ENCODE peak calls at places on chromosomes 1 and 21, in eight cellular contexts. One of them, this sample, is unnamed.

GRCh38 chr1:41508290-41508689 is 23.8 kb upstream of the EDN2 start:
- DNase-seq in fibroblast of lung: no peak
- DNase-seq in ascending aorta: no peak
- DNase-seq in tibial nerve: no peak
- DNase-seq in fibroblast of the aortic adventitia: no peak
- DNase-seq in H1: no peak
- DNase-seq in A549: no peak
- DNase-seq in DND-41: no peak
- DNase-seq in this sample: no peak

GRCh38 chr21:19922122-19922521 is 1076.1 kb upstream of the NCAM2 start:
- DNase-seq in tibial nerve: no peak
- DNase-seq in DND-41: no peak
- DNase-seq in fibroblast of the aortic adventitia: no peak
- DNase-seq in H1: no peak
- DNase-seq in A549: no peak
- DNase-seq in fibroblast of lung: no peak
- DNase-seq in ascending aorta: no peak
- DNase-seq in this sample: no peak

GRCh38 chr1:59707216-59707615 is 107.5 kb upstream of the HOOK1 start:
- DNase-seq in DND-41: no peak
- DNase-seq in ascending aorta: peak
- DNase-seq in fibroblast of the aortic adventitia: peak
- DNase-seq in A549: peak
- DNase-seq in H1: no peak
- DNase-seq in fibroblast of lung: peak
- DNase-seq in tibial nerve: no peak
- DNase-seq in this sample: peak

GRCh38 chr1:234957330-234958065 is 171.1 kb downstream of the TOMM20 start:
- DNase-seq in A549: peak
- DNase-seq in fibroblast of the aortic adventitia: peak
- DNase-seq in tibial nerve: no peak
- DNase-seq in H1: peak
- DNase-seq in ascending aorta: no peak
- DNase-seq in fibroblast of lung: peak
- DNase-seq in DND-41: no peak
- DNase-seq in this sample: peak

GRCh38 chr1:90730247-90731022 is 13.3 kb upstream of the BARHL2 start:
- DNase-seq in fibroblast of lung: no peak
- DNase-seq in fibroblast of the aortic adventitia: peak
- DNase-seq in DND-41: no peak
- DNase-seq in tibial nerve: no peak
- DNase-seq in ascending aorta: no peak
- DNase-seq in H1: no peak
- DNase-seq in A549: no peak
- DNase-seq in this sample: peak

GRCh38 chr1:203559523-203559922 is 65.6 kb downstream of the OPTC start:
- DNase-seq in fibroblast of lung: peak
- DNase-seq in tibial nerve: no peak
- DNase-seq in ascending aorta: peak
- DNase-seq in DND-41: no peak
- DNase-seq in A549: no peak
- DNase-seq in fibroblast of the aortic adventitia: peak
- DNase-seq in H1: no peak
- DNase-seq in this sample: peak

GRCh38 chr1:179190861-179191260 is 38.6 kb downstream of the ABL2 start:
- DNase-seq in tibial nerve: no peak
- DNase-seq in A549: no peak
- DNase-seq in fibroblast of the aortic adventitia: peak
- DNase-seq in ascending aorta: no peak
- DNase-seq in fibroblast of lung: no peak
- DNase-seq in DND-41: no peak
- DNase-seq in H1: no peak
- DNase-seq in this sample: no peak

GRCh38 chr1:189606795-189607476 is 870.7 kb downstream of the BRINP3 start:
- DNase-seq in tibial nerve: no peak
- DNase-seq in fibroblast of lung: peak
- DNase-seq in fibroblast of the aortic adventitia: peak
- DNase-seq in H1: no peak
- DNase-seq in A549: peak
- DNase-seq in DND-41: no peak
- DNase-seq in ascending aorta: no peak
- DNase-seq in this sample: peak

GRCh38 chr21:36910581-36911307 is 55.7 kb downstream of the HLCS start:
- DNase-seq in fibroblast of lung: peak
- DNase-seq in H1: no peak
- DNase-seq in tibial nerve: no peak
- DNase-seq in DND-41: no peak
- DNase-seq in ascending aorta: no peak
- DNase-seq in A549: peak
- DNase-seq in fibroblast of the aortic adventitia: peak
- DNase-seq in this sample: peak

GRCh38 chr1:53025034-53025777 is 36.8 kb upstream of the PODN start:
- DNase-seq in tibial nerve: peak
- DNase-seq in DND-41: no peak
- DNase-seq in ascending aorta: no peak
- DNase-seq in H1: no peak
- DNase-seq in fibroblast of lung: peak
- DNase-seq in fibroblast of the aortic adventitia: peak
- DNase-seq in A549: peak
- DNase-seq in this sample: peak

GRCh38 chr1:205515781-205516253 is 11.3 kb downstream of the CDK18 start:
- DNase-seq in tibial nerve: no peak
- DNase-seq in ascending aorta: no peak
- DNase-seq in fibroblast of lung: no peak
- DNase-seq in DND-41: no peak
- DNase-seq in A549: no peak
- DNase-seq in H1: no peak
- DNase-seq in fibroblast of the aortic adventitia: peak
- DNase-seq in this sample: no peak

GRCh38 chr1:61588736-61589381 is 136.1 kb downstream of the TM2D1 start:
- DNase-seq in fibroblast of lung: peak
- DNase-seq in A549: peak
- DNase-seq in tibial nerve: no peak
- DNase-seq in H1: peak
- DNase-seq in fibroblast of the aortic adventitia: peak
- DNase-seq in ascending aorta: no peak
- DNase-seq in DND-41: peak
- DNase-seq in this sample: peak

GRCh38 chr1:36223373-36223995 is 759 bp upstream of the THRAP3 start:
- DNase-seq in tibial nerve: no peak
- DNase-seq in fibroblast of the aortic adventitia: peak
- DNase-seq in H1: no peak
- DNase-seq in ascending aorta: no peak
- DNase-seq in fibroblast of lung: peak
- DNase-seq in DND-41: peak
- DNase-seq in A549: peak
- DNase-seq in this sample: peak

GRCh38 chr1:93437976-93438605 is 9.8 kb upstream of the FNBP1L start:
- DNase-seq in A549: peak
- DNase-seq in fibroblast of lung: peak
- DNase-seq in ascending aorta: no peak
- DNase-seq in H1: no peak
- DNase-seq in tibial nerve: no peak
- DNase-seq in DND-41: no peak
- DNase-seq in fibroblast of the aortic adventitia: peak
- DNase-seq in this sample: peak

GRCh38 chr1:218351617-218352438 is 6.7 kb downstream of the TGFB2 start:
- DNase-seq in tibial nerve: no peak
- DNase-seq in DND-41: peak
- DNase-seq in fibroblast of the aortic adventitia: peak
- DNase-seq in ascending aorta: no peak
- DNase-seq in fibroblast of lung: peak
- DNase-seq in A549: peak
- DNase-seq in H1: no peak
- DNase-seq in this sample: no peak

GRCh38 chr1:33390550-33390949 is 40.3 kb downstream of the PHC2 start:
- DNase-seq in tibial nerve: no peak
- DNase-seq in ascending aorta: no peak
- DNase-seq in H1: no peak
- DNase-seq in DND-41: no peak
- DNase-seq in A549: no peak
- DNase-seq in fibroblast of the aortic adventitia: peak
- DNase-seq in fibroblast of lung: peak
- DNase-seq in this sample: peak

GRCh38 chr1:226092955-226093354 is 30.4 kb downstream of the H3-3A start:
- DNase-seq in tibial nerve: no peak
- DNase-seq in A549: no peak
- DNase-seq in DND-41: no peak
- DNase-seq in fibroblast of the aortic adventitia: peak
- DNase-seq in ascending aorta: no peak
- DNase-seq in H1: no peak
- DNase-seq in fibroblast of lung: no peak
- DNase-seq in this sample: peak

GRCh38 chr1:54227836-54228435 is 28.0 kb downstream of the MRPL37 start:
- DNase-seq in ascending aorta: no peak
- DNase-seq in A549: no peak
- DNase-seq in fibroblast of lung: no peak
- DNase-seq in tibial nerve: no peak
- DNase-seq in DND-41: no peak
- DNase-seq in fibroblast of the aortic adventitia: no peak
- DNase-seq in H1: no peak
- DNase-seq in this sample: no peak

GRCh38 chr1:92480813-92481597 is 5.7 kb downstream of the GFI1 start:
- DNase-seq in DND-41: no peak
- DNase-seq in H1: no peak
- DNase-seq in fibroblast of the aortic adventitia: no peak
- DNase-seq in fibroblast of lung: no peak
- DNase-seq in tibial nerve: no peak
- DNase-seq in ascending aorta: no peak
- DNase-seq in A549: no peak
- DNase-seq in this sample: peak

GRCh38 chr1:211534545-211535291 is 42.8 kb upstream of the RD3 start:
- DNase-seq in tibial nerve: no peak
- DNase-seq in H1: no peak
- DNase-seq in A549: no peak
- DNase-seq in ascending aorta: no peak
- DNase-seq in fibroblast of lung: no peak
- DNase-seq in DND-41: no peak
- DNase-seq in fibroblast of the aortic adventitia: no peak
- DNase-seq in this sample: no peak

GRCh38 chr1:199954701-199955100 is 72.8 kb upstream of the NR5A2 start:
- DNase-seq in fibroblast of lung: no peak
- DNase-seq in tibial nerve: no peak
- DNase-seq in DND-41: peak
- DNase-seq in H1: no peak
- DNase-seq in fibroblast of the aortic adventitia: no peak
- DNase-seq in ascending aorta: no peak
- DNase-seq in A549: peak
- DNase-seq in this sample: no peak

DNA sequence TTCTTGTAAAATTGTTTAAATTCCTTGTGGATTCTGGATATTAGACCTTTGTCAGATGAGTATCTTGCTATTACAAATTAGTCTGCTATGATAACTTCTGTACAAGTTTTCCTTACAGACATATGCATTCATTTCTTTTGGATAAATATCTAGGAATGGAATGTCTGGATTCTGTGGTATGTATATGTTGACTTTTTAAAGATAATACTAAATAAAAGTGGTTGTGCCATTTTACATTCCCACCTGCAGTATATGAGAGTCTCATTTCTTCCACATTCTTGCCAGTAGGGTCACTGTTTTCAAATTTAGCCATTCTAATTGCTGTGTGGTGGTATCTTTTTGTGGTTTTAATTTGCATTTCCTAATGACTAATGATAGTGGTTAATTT is 53.9 kb downstream of the SYDE2 start:
- DNase-seq in ascending aorta: no peak
- DNase-seq in tibial nerve: no peak
- DNase-seq in A549: no peak
- DNase-seq in fibroblast of the aortic adventitia: peak
- DNase-seq in fibroblast of lung: peak
- DNase-seq in DND-41: no peak
- DNase-seq in H1: no peak
- DNase-seq in this sample: no peak
- TF ChIP-seq CTCF in ascending aorta: no peak
- TF ChIP-seq CTCF in tibial nerve: no peak
- TF ChIP-seq CTCF in A549: no peak
- TF ChIP-seq CTCF in fibroblast of the aortic adventitia: peak
- TF ChIP-seq CTCF in fibroblast of lung: no peak
- TF ChIP-seq CTCF in DND-41: no peak
- TF ChIP-seq CTCF in H1: no peak
- TF ChIP-seq CTCF in this sample: peak

DNA sequence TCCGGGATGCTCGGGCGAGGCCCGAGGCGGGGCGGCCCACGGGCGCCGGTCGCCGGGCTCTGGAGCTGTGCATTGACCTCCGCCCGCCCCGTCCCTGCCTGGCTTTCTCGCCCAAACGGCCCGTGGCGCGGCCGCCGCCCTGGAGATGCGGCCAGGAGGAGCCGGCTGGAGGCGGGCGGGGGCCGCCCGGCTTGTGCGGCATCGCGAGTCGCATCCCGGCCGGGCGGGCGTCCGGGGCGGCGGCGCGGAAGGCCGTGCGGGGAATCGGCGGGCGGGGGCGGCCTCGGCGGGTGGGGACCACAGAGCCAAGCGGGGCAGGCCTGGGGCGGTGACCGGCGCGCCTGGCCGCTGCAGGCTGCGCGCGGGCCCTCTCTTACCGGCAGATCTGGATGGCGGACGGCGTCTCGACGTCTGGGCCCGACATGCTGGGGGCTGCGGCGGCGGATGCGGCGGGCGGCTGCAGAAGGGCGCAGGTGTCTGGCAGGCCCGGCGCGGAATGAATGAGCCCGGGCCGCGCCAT is 627 bp downstream of the ACOT7 start:
- DNase-seq in fibroblast of the aortic adventitia: no peak
- DNase-seq in DND-41: no peak
- DNase-seq in H1: no peak
- DNase-seq in ascending aorta: no peak
- DNase-seq in A549: no peak
- DNase-seq in tibial nerve: no peak
- DNase-seq in fibroblast of lung: no peak
- DNase-seq in this sample: no peak
- H3K4me3 ChIP-seq in fibroblast of the aortic adventitia: peak
- H3K4me3 ChIP-seq in DND-41: peak
- H3K4me3 ChIP-seq in H1: peak
- H3K4me3 ChIP-seq in ascending aorta: peak
- H3K4me3 ChIP-seq in A549: peak
- H3K4me3 ChIP-seq in tibial nerve: peak
- H3K4me3 ChIP-seq in fibroblast of lung: peak
- H3K4me3 ChIP-seq in this sample: peak

DNA sequence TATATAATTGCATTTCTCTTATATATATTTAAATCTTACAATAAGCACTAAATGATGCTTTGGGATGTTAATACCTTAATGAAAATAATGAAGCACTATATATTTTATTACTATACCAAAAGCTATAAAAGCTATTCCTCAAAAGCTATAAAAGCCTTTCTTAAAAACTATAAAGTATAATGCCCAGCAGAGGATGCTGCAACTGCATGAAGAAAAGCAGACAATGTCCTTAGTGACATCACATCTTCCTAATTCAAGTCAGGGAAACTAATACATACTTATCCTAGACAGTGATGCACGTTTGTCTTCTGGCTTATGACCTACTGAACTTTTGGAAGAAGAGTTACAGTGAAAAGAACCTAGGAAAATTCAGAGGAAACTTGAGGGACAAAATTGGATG is 13.6 kb upstream of the C1orf185 start:
- DNase-seq in H1: no peak
- DNase-seq in tibial nerve: no peak
- DNase-seq in DND-41: no peak
- DNase-seq in A549: peak
- DNase-seq in fibroblast of lung: no peak
- DNase-seq in ascending aorta: no peak
- DNase-seq in fibroblast of the aortic adventitia: peak
- DNase-seq in this sample: peak
- TF ChIP-seq CTCF in H1: no peak
- TF ChIP-seq CTCF in tibial nerve: no peak
- TF ChIP-seq CTCF in DND-41: no peak
- TF ChIP-seq CTCF in A549: peak
- TF ChIP-seq CTCF in fibroblast of lung: peak
- TF ChIP-seq CTCF in ascending aorta: no peak
- TF ChIP-seq CTCF in fibroblast of the aortic adventitia: peak
- TF ChIP-seq CTCF in this sample: no peak

GRCh38 chr21:45439171-45439872 is 34.4 kb downstream of the COL18A1 start:
- DNase-seq in A549: peak
- DNase-seq in fibroblast of lung: peak
- DNase-seq in tibial nerve: peak
- DNase-seq in DND-41: peak
- DNase-seq in H1: peak
- DNase-seq in ascending aorta: no peak
- DNase-seq in fibroblast of the aortic adventitia: peak
- DNase-seq in this sample: peak
- H3K4me3 ChIP-seq in A549: no peak
- H3K4me3 ChIP-seq in fibroblast of lung: no peak
- H3K4me3 ChIP-seq in tibial nerve: peak
- H3K4me3 ChIP-seq in DND-41: no peak
- H3K4me3 ChIP-seq in H1: no peak
- H3K4me3 ChIP-seq in ascending aorta: peak
- H3K4me3 ChIP-seq in fibroblast of the aortic adventitia: peak
- H3K4me3 ChIP-seq in this sample: peak